ENCODE peak calls at places on chromosomes 2 and 18, in eight cellular contexts. Q, B, V, H, Z, S, X and D are unnamed samples.

GRCh38 chr2:186862869-186863709 is 14.1 kb upstream of the ZSWIM2 start:
- DNase-seq in Q (no peak), B (no peak), V (peak; percentile 47), H (peak; percentile 22), Z (no peak), S (no peak), X (peak; percentile 46), D (no peak)

GRCh38 chr2:113962692-113963480 is 73.0 kb downstream of the ACTR3 start:
- DNase-seq in Q (no peak), B (peak; percentile 48), V (no peak), H (no peak), Z (no peak), S (no peak), X (peak; percentile 39), D (no peak)

GRCh38 chr2:96679843-96680242 is 37.3 kb downstream of the FER1L5 start:
- DNase-seq in Q (no peak), B (no peak), V (no peak), H (no peak), Z (no peak), S (no peak), X (no peak), D (peak; percentile 45)

GRCh38 chr2:182078988-182079602 is 93.4 kb downstream of the PPP1R1C start:
- DNase-seq in Q (no peak), B (no peak), V (no peak), H (no peak), Z (no peak), S (no peak), X (no peak), D (no peak)

GRCh38 chr2:157172239-157172638 is 85.3 kb upstream of the GALNT5 start:
- DNase-seq in Q (no peak), B (no peak), V (no peak), H (no peak), Z (no peak), S (no peak), X (no peak), D (no peak)

GRCh38 chr18:22552254-22552653 is 134.5 kb upstream of the CTAGE1 start:
- DNase-seq in Q (no peak), B (no peak), V (no peak), H (no peak), Z (no peak), S (no peak), X (no peak), D (no peak)

GRCh38 chr2:53095227-53095626 is 672.4 kb upstream of the CHAC2 start:
- DNase-seq in Q (no peak), B (no peak), V (no peak), H (no peak), Z (no peak), S (no peak), X (no peak), D (no peak)

GRCh38 chr2:12688156-12688555 is 28.6 kb upstream of the TRIB2 start:
- DNase-seq in Q (no peak), B (no peak), V (no peak), H (no peak), Z (no peak), S (no peak), X (no peak), D (no peak)

GRCh38 chr2:174522553-174522952 is 35.7 kb upstream of the GPR155 start:
- DNase-seq in Q (no peak), B (no peak), V (no peak), H (no peak), Z (no peak), S (no peak), X (no peak), D (no peak)